ENCODE peak calls at places on chromosomes 16 and 17, in four cellular contexts. Z is kidney, H is breast epithelium, U is dorsolateral prefrontal cortex. S is an unnamed sample.

GRCh38 chr17:79840204-79840988 is 1.2 kb upstream of the CBX4 start:
- DNase-seq in Z (peak; percentile 86), H (peak; percentile 52), U (no peak), S (peak; percentile 75)

GRCh38 chr17:18315498-18316360 is 636 bp downstream of the SMCR8 start:
- DNase-seq in Z (peak; percentile 49), H (no peak), U (no peak), S (peak; percentile 43)

GRCh38 chr17:76373481-76373825 is 11.0 kb upstream of the SPHK1 start:
- DNase-seq in Z (no peak), H (no peak), U (no peak), S (peak; percentile 20)

GRCh38 chr16:10612649-10613179 is 32.3 kb upstream of the EMP2 start:
- DNase-seq in Z (no peak), H (no peak), U (no peak), S (no peak)

GRCh38 chr17:27491713-27492190 is 35.5 kb downstream of the KSR1 start:
- DNase-seq in Z (no peak), H (no peak), U (no peak), S (no peak)

GRCh38 chr17:14299261-14300093 is 1.4 kb upstream of the HS3ST3B1 start:
- DNase-seq in Z (peak; percentile 85), H (no peak), U (no peak), S (no peak)

GRCh38 chr16:4694664-4695451 is 1.5 kb downstream of the NUDT16L1 start:
- DNase-seq in Z (peak; percentile 81), H (peak; percentile 53), U (no peak), S (no peak)

GRCh38 chr17:1229354-1229890 is 40.8 kb upstream of the BHLHA9 start:
- DNase-seq in Z (peak; percentile 86), H (peak; percentile 33), U (no peak), S (peak; percentile 96)

GRCh38 chr16:30699615-30700099 is 686 bp downstream of the SRCAP start:
- DNase-seq in Z (no peak), H (no peak), U (no peak), S (no peak)
- H3K4me3 ChIP-seq in Z (peak overlapping the region; percentile 76), H (peak overlapping the region; percentile 77), U (peak overlapping the region; percentile 96), S (peak overlapping the region; percentile 88)

GRCh38 chr16:55666012-55666411 is 10.2 kb downstream of the SLC6A2 start:
- DNase-seq in Z (no peak), H (no peak), U (no peak), S (no peak)
- H3K4me3 ChIP-seq in Z (no peak overlapping the region), H (no peak overlapping the region), U (no peak overlapping the region), S (no peak overlapping the region)

GRCh38 chr16:72172105-72173034 is at the start of gene PMFBP1:
- DNase-seq in Z (no peak), H (peak; percentile 18), U (no peak), S (no peak)
- H3K4me3 ChIP-seq in Z (no peak within 1 kb of the TSS), H (no peak within 1 kb of the TSS), U (no peak within 1 kb of the TSS), S (no peak within 1 kb of the TSS)

DNA sequence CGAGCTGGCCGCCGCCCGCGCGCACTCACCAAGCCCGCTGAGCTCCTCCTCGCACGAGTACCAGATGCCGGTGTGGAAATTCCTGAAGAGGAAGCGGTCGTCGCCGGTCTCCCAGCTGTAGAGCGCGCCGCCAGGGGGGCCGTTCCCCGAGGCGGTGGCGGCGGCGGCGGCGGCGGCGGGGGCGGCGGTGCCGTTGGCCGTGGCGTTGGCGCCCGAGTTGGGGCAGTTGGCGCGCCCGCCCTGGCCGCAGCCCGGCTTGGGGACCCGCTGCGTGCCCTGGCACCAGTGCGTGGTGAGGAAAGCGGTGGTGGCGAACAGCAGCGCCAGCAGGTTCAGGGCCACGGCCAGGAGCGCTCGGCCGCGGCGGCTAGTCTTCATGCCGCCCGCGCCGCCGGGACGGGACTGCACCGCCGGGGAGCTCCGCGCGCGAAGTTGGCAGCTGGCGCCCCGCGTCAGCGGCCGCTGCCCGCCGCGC is 430 bp downstream of the GSG1L start:
- DNase-seq in Z (no peak), H (no peak), U (no peak), S (no peak)
- H3K4me3 ChIP-seq in Z (no peak overlapping the region), H (peak overlapping the region; percentile 57), U (peak overlapping the region; percentile 68), S (no peak overlapping the region)

GRCh38 chr17:65559483-65559801 is 2.0 kb downstream of the AXIN2 start:
- DNase-seq in Z (no peak), H (no peak), U (no peak), S (no peak)

GRCh38 chr17:65559802-65560627 is 1.4 kb downstream of the AXIN2 start:
- DNase-seq in Z (peak; percentile 79), H (peak; percentile 31), U (no peak), S (peak; percentile 83)

GRCh38 chr17:65562206-65562531 is 721 bp upstream of the AXIN2 start:
- DNase-seq in Z (no peak), H (no peak), U (no peak), S (no peak)

GRCh38 chr17:65560628-65561371 is 648 bp downstream of the AXIN2 start:
- DNase-seq in Z (peak; percentile 95), H (peak; percentile 88), U (peak; percentile 77), S (peak; percentile 85)

GRCh38 chr17:65561394-65562205 is at the start of gene AXIN2:
- DNase-seq in Z (peak; percentile 96), H (peak; percentile 87), U (peak; percentile 87), S (peak; percentile 91)
- H3K4me3 ChIP-seq in Z (peak within 1 kb of the TSS; percentile 50), H (no peak within 1 kb of the TSS), U (no peak within 1 kb of the TSS), S (peak within 1 kb of the TSS; percentile 31)

S was measured in left lung.